ENCODE peak calls at places on chromosomes 13 and 19, in eight cellular contexts. L is right atrium auricular region; W is GM23338; S is transverse colon; Q is fibroblast of lung; U is CD8-positive, alpha-beta memory T cell; N is PC-3; B is dorsolateral prefrontal cortex. P is an unnamed sample. For H3K27me3, the result is how much of the 10 kb centered on the place peaks cover.

GRCh38 chr19:35555301-35556005 is 8.0 kb downstream of the ATP4A start:
- DNase-seq in W (peak), U (no peak), L (no peak), B (no peak), S (no peak), N (peak), Q (peak), P (peak)

GRCh38 chr19:7963566-7963965 is 20.1 kb upstream of the TIMM44 start:
- DNase-seq in B (no peak), L (no peak), Q (no peak), N (no peak), W (no peak), S (no peak), U (no peak), P (no peak)

GRCh38 chr19:1265611-1266115 is 3.5 kb upstream of the CIRBP start:
- DNase-seq in B (no peak), S (peak), U (peak), L (peak), N (peak), Q (peak), W (no peak), P (no peak)

GRCh38 chr13:19818223-19818842 is 35.6 kb upstream of the PSPC1 start:
- DNase-seq in U (no peak), L (no peak), S (peak), B (no peak), N (peak), Q (no peak), W (peak), P (peak)

GRCh38 chr19:13865578-13866462 is 11.1 kb upstream of the NANOS3 start:
- DNase-seq in U (no peak), L (no peak), S (no peak), N (no peak), W (no peak), B (peak), Q (no peak), P (peak)

GRCh38 chr19:2775556-2776430 is 7.3 kb downstream of the SGTA start:
- DNase-seq in U (peak), N (no peak), W (no peak), Q (peak), L (peak), B (no peak), S (peak), P (no peak)

GRCh38 chr19:44752816-44753618 is 4.5 kb downstream of the BCL3 start:
- DNase-seq in N (peak), L (peak), Q (peak), S (peak), B (no peak), U (peak), W (peak), P (peak)

GRCh38 chr19:10553943-10554381 is 10.3 kb downstream of the ATG4D start:
- DNase-seq in N (no peak), S (peak), Q (no peak), U (peak), B (no peak), W (no peak), L (no peak), P (peak)

GRCh38 chr19:9406798-9407352 is 28.5 kb downstream of the ZNF266 start:
- DNase-seq in L (peak), B (peak), U (peak), S (peak), N (no peak), W (peak), Q (peak), P (peak)

GRCh38 chr19:871446-872265 is 12.2 kb downstream of the CFD start:
- DNase-seq in W (peak), N (no peak), Q (peak), S (no peak), B (no peak), L (no peak), U (no peak), P (peak)

GRCh38 chr19:55208880-55209429 is 346 bp downstream of the PTPRH start:
- DNase-seq in S (peak), N (no peak), L (no peak), Q (no peak), W (no peak), U (no peak), B (no peak), P (peak)

GRCh38 chr19:57342582-57342981 is 8.5 kb upstream of the ZNF304 start:
- DNase-seq in S (no peak), U (no peak), N (no peak), W (no peak), B (no peak), L (no peak), Q (no peak), P (no peak)

GRCh38 chr19:8973501-8974091 is 36.6 kb downstream of the MUC16 start:
- DNase-seq in W (peak), B (no peak), Q (peak), L (no peak), U (no peak), S (no peak), N (peak), P (no peak)

GRCh38 chr13:97934590-97934989 is 18.9 kb upstream of the IPO5 start:
- DNase-seq in L (no peak), W (peak), U (no peak), Q (peak), S (no peak), N (no peak), B (no peak), P (no peak)

GRCh38 chr19:39310558-39311311 is 9.9 kb downstream of the LRFN1 start:
- DNase-seq in L (no peak), Q (no peak), N (no peak), S (no peak), B (peak), W (peak), U (peak), P (peak)

GRCh38 chr13:99215466-99215865 is 14.8 kb downstream of the UBAC2 start:
- DNase-seq in B (no peak), W (no peak), L (peak), S (no peak), Q (no peak), N (no peak), U (peak), P (no peak)

GRCh38 chr13:19782049-19782726 is 557 bp downstream of the PSPC1 start:
- DNase-seq in Q (peak), L (peak), S (peak), U (peak), N (peak), B (peak), W (peak), P (peak)

GRCh38 chr19:1315470-1316166 is 29.9 kb downstream of the EFNA2 start:
- DNase-seq in S (peak), W (peak), Q (peak), N (peak), L (no peak), B (peak), U (no peak), P (peak)

GRCh38 chr13:40172878-40173277 is 493.6 kb downstream of the FOXO1 start:
- DNase-seq in S (no peak), L (no peak), U (no peak), N (no peak), W (no peak), Q (no peak), B (no peak), P (no peak)

GRCh38 chr19:16200038-16200775 is 2.5 kb downstream of the AP1M1 start:
- DNase-seq in U (no peak), S (no peak), B (no peak), Q (no peak), W (peak), L (peak), N (no peak), P (peak)

GRCh38 chr13:113666951-113667701 is at the start of gene GRK1:
- DNase-seq in B (no peak), U (peak), Q (no peak), W (no peak), S (peak), L (no peak), N (no peak), P (peak)

GRCh38 chr19:19280561-19280960 is 7.5 kb upstream of the TM6SF2 start:
- DNase-seq in W (no peak), L (no peak), Q (peak), N (no peak), S (no peak), U (no peak), B (peak), P (peak)

GRCh38 chr19:47353307-47353712 is 4.2 kb downstream of the DHX34 start:
- DNase-seq in B (peak), N (no peak), Q (no peak), W (no peak), U (no peak), L (no peak), S (peak), P (peak)

GRCh38 chr13:50208826-50209335 is 193.6 kb downstream of the KCNRG start:
- DNase-seq in W (peak), Q (peak), S (peak), U (no peak), B (no peak), N (peak), L (peak), P (peak)

GRCh38 chr13:76865996-76866503 is 20.2 kb downstream of the KCTD12 start:
- DNase-seq in Q (no peak), S (no peak), L (no peak), N (no peak), W (no peak), U (no peak), B (no peak), P (no peak)

GRCh38 chr19:8391274-8392016 is 1.3 kb downstream of the RAB11B start:
- DNase-seq in N (no peak), S (no peak), U (no peak), B (no peak), W (no peak), Q (no peak), L (no peak), P (no peak)

GRCh38 chr19:40398417-40399056 is 8.6 kb upstream of the HIPK4 start:
- DNase-seq in Q (peak), L (no peak), B (peak), U (peak), W (peak), S (peak), N (no peak), P (peak)

DNA sequence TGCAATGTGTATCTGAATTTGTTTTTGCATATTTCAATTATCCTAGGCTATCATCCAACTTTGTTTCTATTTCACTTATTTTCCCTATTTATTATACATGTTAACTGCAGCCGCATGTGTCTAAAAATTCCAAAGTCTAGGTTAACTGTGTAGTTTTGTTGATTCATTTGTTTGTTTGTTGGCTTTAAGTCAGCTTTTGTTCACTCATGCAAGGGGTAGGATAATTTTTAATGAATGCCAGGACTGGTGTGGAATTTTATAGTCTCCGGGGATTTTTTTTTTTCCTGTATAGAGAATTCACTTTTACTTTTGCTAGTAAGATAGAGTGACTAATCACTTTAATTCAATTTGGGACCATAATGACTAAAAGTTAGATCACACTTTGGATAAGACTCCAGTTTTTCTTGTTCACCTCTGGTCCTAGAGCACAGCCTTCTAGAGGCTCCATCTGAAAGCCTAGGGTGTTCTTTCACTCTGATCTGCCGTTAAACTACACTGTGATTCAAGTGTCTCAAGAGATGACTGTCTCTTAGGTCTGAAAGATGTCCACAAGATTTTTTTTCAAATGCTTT is 1690.0 kb downstream of the PCDH9 start:
- DNase-seq in Q (peak), B (no peak), L (no peak), S (no peak), N (peak), U (no peak), W (no peak), P (no peak)
- H3K4me3 ChIP-seq in Q (no peak), B (no peak), L (no peak), S (no peak), N (no peak), U (no peak), W (no peak), P (no peak)

DNA sequence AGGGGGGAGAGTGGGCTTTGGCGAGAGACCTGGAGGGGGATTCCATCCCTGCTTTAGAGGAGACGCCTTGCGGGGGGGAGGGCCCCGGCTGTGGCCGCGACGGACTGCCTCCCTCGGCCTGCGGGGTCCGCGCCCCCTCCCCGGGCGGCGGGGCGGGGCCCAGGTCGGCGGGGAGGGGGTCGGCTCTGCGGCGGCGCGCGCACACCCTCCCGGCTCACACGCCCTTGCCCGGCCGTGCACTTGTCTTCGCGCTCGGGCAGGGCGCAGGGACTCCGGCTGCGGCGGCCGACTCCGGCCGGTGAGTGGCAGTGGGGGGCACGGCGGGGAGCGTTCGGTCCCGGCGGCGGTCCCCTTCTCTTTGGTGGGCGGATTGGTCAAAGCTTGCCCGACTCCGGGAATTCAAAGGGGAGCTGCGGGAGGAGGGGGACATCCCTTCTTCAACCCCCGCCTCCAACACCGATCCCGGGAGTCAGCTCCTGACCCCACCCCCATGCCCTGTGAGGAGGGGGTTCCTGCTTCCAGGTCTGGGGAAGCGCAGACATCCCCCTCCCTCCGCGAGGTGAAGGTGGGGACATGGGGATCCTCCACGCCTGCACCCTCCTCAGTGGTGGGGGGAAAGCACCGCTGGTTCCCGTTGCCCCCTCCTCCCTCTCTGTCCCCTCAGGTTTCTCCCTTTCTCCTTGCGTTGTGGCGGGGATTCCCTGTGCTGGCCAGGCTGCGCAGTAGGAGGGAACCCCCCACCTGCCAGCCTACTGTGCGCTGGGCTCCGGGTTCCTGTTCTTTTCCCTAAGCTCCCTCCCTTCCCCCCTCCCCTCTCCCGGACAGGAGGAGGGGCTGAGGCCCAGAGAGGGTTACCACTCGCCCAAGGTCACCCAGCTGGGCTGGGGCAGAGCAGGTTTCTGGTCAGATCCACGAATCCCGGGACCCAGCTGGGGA is 14.6 kb upstream of the KCNN1 start:
- DNase-seq in N (no peak), U (peak), L (no peak), W (peak), Q (no peak), B (no peak), S (no peak), P (peak)
- H3K27me3 ChIP-seq in N (half or more), U (under half), L (under half), W (half or more), Q (under half), B (half or more), S (half or more), P (half or more)

GRCh38 chr19:33622809-33623511 is 1.2 kb downstream of the CHST8 start:
- DNase-seq in W (peak), S (no peak), Q (no peak), B (peak), U (no peak), L (no peak), N (no peak), P (peak)
- H3K4me3 ChIP-seq in W (peak), S (no peak), Q (no peak), B (peak), U (no peak), L (peak), N (no peak), P (peak)

GRCh38 chr13:33174980-33175379 is 110.6 kb downstream of the STARD13 start:
- DNase-seq in W (no peak), L (no peak), Q (peak), B (no peak), N (no peak), U (no peak), S (no peak), P (no peak)
- H3K27me3 ChIP-seq in W (under half), L (under half), Q (under half), B (under half), N (under half), U (under half), S (under half), P (under half)

DNA sequence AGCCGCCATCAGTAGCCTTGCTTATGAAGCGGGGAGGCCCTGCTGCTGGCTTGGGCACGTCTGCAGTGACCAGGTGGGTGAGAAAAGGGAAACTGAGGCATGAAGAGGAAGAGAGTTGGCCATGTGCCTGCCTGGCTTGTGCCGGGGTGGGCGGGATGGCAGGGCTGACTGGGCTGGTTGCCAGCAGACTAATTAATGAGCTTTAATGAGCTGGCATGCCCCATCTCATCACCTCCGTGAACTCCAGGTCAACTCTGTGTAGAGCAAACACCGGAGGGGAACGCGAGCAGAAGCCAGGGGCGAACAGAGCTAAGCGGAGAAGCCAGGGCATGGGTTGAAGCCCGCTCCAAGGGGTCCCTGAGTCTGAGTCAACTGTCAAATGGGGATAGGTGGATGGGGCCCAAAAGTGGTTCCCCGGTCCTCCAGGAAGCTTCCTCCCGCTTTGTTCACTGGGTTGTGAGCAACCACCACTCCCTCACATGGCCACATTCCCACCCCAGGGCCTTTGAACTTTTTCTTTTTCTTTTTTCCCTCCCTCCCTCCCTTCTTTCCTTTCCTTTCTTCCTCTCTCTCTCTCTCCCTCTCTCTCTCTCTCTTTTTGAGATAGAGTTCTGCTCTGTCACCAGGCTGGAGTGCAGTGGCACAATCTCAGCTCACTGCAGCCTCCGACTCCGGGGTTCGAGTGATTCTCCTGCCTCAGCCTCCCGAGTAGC is 8.7 kb downstream of the NR2F6 start:
- DNase-seq in B (no peak), U (no peak), Q (no peak), N (no peak), W (peak), L (no peak), S (no peak), P (peak)
- H3K4me3 ChIP-seq in B (no peak), U (no peak), Q (no peak), N (no peak), W (peak), L (no peak), S (no peak), P (no peak)

GRCh38 chr19:50694815-50695145 is 24.8 kb downstream of the SHANK1 start:
- DNase-seq in Q (no peak), B (peak), L (no peak), U (no peak), W (peak), N (no peak), S (no peak), P (no peak)

GRCh38 chr19:50695251-50696064 is 24.1 kb downstream of the SHANK1 start:
- DNase-seq in N (no peak), B (peak), S (no peak), Q (no peak), W (peak), U (no peak), L (no peak), P (peak)

GRCh38 chr19:50696065-50696425 is 23.6 kb downstream of the SHANK1 start:
- DNase-seq in L (no peak), S (no peak), U (no peak), N (no peak), B (no peak), Q (no peak), W (no peak), P (no peak)

GRCh38 chr19:50690439-50690838 is 29.2 kb downstream of the SHANK1 start:
- DNase-seq in S (no peak), W (no peak), B (no peak), N (no peak), U (no peak), L (no peak), Q (no peak), P (no peak)

GRCh38 chr19:50693064-50693975 is 26.3 kb downstream of the SHANK1 start:
- DNase-seq in L (no peak), U (no peak), W (peak), B (no peak), N (no peak), S (no peak), Q (no peak), P (peak)
- H3K27me3 ChIP-seq in L (under half), U (under half), W (half or more), B (under half), N (under half), S (half or more), Q (under half), P (half or more)

GRCh38 chr13:102977471-102977870 is 88.7 kb downstream of the SLC10A2 start:
- DNase-seq in U (no peak), S (no peak), W (no peak), Q (no peak), L (no peak), N (no peak), B (no peak), P (no peak)
- H3K4me3 ChIP-seq in U (no peak), S (no peak), W (no peak), Q (no peak), L (peak), N (no peak), B (no peak), P (no peak)

GRCh38 chr19:48552406-48553322 is 692 bp downstream of the SULT2B1 start:
- DNase-seq in U (no peak), S (no peak), B (no peak), N (peak), L (no peak), Q (no peak), W (no peak), P (no peak)

GRCh38 chr19:48551437-48552302 is at the start of gene SULT2B1:
- DNase-seq in L (no peak), N (peak), Q (no peak), U (peak), S (peak), B (no peak), W (no peak), P (peak)

GRCh38 chr19:48548253-48548911 is 3.6 kb upstream of the SULT2B1 start:
- DNase-seq in S (no peak), U (no peak), N (no peak), W (no peak), B (no peak), Q (no peak), L (no peak), P (no peak)

GRCh38 chr19:48547722-48548121 is 4.2 kb upstream of the SULT2B1 start:
- DNase-seq in S (no peak), W (no peak), Q (no peak), B (no peak), N (no peak), L (no peak), U (no peak), P (no peak)

GRCh38 chr19:48549380-48549779 is 2.6 kb upstream of the SULT2B1 start:
- DNase-seq in L (no peak), N (no peak), U (no peak), W (no peak), S (no peak), B (no peak), Q (no peak), P (no peak)
- H3K27me3 ChIP-seq in L (under half), N (under half), U (under half), W (under half), S (under half), B (under half), Q (under half), P (under half)

GRCh38 chr13:94860981-94861407 is 148.6 kb upstream of the SOX21 start:
- DNase-seq in Q (peak), N (peak), U (no peak), S (no peak), B (no peak), W (no peak), L (no peak), P (no peak)
- H3K4me3 ChIP-seq in Q (peak), N (peak), U (peak), S (no peak), B (peak), W (no peak), L (peak), P (no peak)